ENCODE peak calls at places on chromosomes 11 and 22, in six cellular contexts. Y, O, L, H, S and E are unnamed samples.

GRCh38 chr11:10021563-10021962 is 272.5 kb downstream of the SBF2 start:
- DNase-seq in Y (no peak), O (no peak), L (no peak), H (no peak), S (no peak), E (no peak)

GRCh38 chr11:10930961-10931760 is 73.3 kb upstream of the ZBED5 start:
- DNase-seq in Y (peak; percentile 86), O (peak; percentile 85), L (peak; percentile 29), H (peak; percentile 31), S (peak; percentile 93), E (no peak)

GRCh38 chr22:45504703-45505341 is 2.1 kb downstream of the FBLN1 start:
- DNase-seq in Y (peak; percentile 79), O (peak; percentile 77), L (no peak), H (no peak), S (no peak), E (no peak)

GRCh38 chr11:11230802-11231562 is 122.1 kb downstream of the CSNK2A3 start:
- DNase-seq in Y (no peak), O (peak; percentile 87), L (no peak), H (no peak), S (no peak), E (no peak)

GRCh38 chr11:69443138-69443967 is 38.1 kb upstream of the LINC01488 start:
- DNase-seq in Y (peak; percentile 92), O (peak; percentile 97), L (peak; percentile 47), H (peak; percentile 50), S (peak; percentile 94), E (peak; percentile 35)

GRCh38 chr11:76824980-76825725 is 35.6 kb upstream of the ACER3 start:
- DNase-seq in Y (no peak), O (peak; percentile 29), L (no peak), H (no peak), S (no peak), E (no peak)

GRCh38 chr11:59550842-59551650 is 39.7 kb downstream of the OR4D9 start:
- DNase-seq in Y (peak; percentile 84), O (peak; percentile 93), L (peak; percentile 82), H (peak; percentile 64), S (peak; percentile 92), E (peak; percentile 79)

GRCh38 chr22:29842740-29843139 is 4.7 kb upstream of the ASCC2 start:
- DNase-seq in Y (no peak), O (no peak), L (no peak), H (no peak), S (no peak), E (no peak)

GRCh38 chr22:46537221-46537945 is at the start of gene CELSR1:
- DNase-seq in Y (peak; percentile 43), O (peak; percentile 87), L (no peak), H (no peak), S (no peak), E (no peak)

GRCh38 chr11:16612801-16613400 is 125.5 kb upstream of the C11orf58 start:
- DNase-seq in Y (peak; percentile 34), O (peak; percentile 63), L (no peak), H (no peak), S (no peak), E (no peak)

GRCh38 chr11:132960273-132960672 is 572.0 kb downstream of the OPCML start:
- DNase-seq in Y (no peak), O (no peak), L (no peak), H (no peak), S (no peak), E (no peak)

GRCh38 chr22:42430486-42431125 is 1.6 kb downstream of the NFAM1 start:
- DNase-seq in Y (no peak), O (peak; percentile 38), L (no peak), H (no peak), S (no peak), E (no peak)
- H3K4me3 ChIP-seq in Y (no peak overlapping the region), O (no peak overlapping the region), L (no peak overlapping the region), H (no peak overlapping the region), S (peak overlapping the region; percentile 32), E (no peak overlapping the region)

GRCh38 chr11:62669420-62670161 is 1.9 kb upstream of the UQCC3 start:
- DNase-seq in Y (no peak), O (peak; percentile 55), L (no peak), H (no peak), S (no peak), E (no peak)
- H3K4me3 ChIP-seq in Y (no peak overlapping the region), O (no peak overlapping the region), L (no peak overlapping the region), H (no peak overlapping the region), S (no peak overlapping the region), E (no peak overlapping the region)

GRCh38 chr11:45180888-45181594 is 34.6 kb downstream of the PRDM11 start:
- DNase-seq in Y (peak; percentile 89), O (peak; percentile 88), L (peak; percentile 5), H (no peak), S (peak; percentile 88), E (no peak)
- H3K4me3 ChIP-seq in Y (peak overlapping the region; percentile 71), O (no peak overlapping the region), L (no peak overlapping the region), H (peak overlapping the region; percentile 73), S (peak overlapping the region; percentile 76), E (no peak overlapping the region)

DNA sequence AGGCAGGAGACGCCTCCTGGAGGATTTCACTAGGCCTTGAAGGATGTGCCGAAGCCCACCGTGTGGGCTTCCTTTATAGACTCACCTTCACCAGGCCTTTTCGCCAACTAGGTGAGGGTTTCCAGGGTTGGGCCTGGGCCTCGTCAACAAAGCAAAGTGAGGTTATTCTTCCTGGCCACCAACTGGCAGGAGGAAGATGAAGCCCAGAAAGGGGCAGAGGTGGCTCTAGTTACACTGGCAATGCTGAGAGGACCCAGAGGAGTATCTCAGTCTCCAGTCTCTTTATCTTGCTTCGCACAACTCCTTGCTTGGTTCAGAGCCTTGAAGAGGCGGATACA is 400 bp upstream of the RELT start:
- DNase-seq in Y (no peak), O (no peak), L (no peak), H (no peak), S (no peak), E (no peak)
- H3K4me3 ChIP-seq in Y (peak overlapping the region; percentile 89), O (no peak overlapping the region), L (peak overlapping the region; percentile 86), H (peak overlapping the region; percentile 77), S (peak overlapping the region; percentile 68), E (no peak overlapping the region)